ENCODE peak calls at places on chromosome 18, in four cellular contexts. One of them, this sample, is unnamed.

GRCh38 chr18:45962866-45963265 is 4.3 kb downstream of the EPG5 start:
- DNase-seq in K562: no peak
- DNase-seq in GM12878: no peak
- DNase-seq in HepG2: no peak
- DNase-seq in this sample: no peak

GRCh38 chr18:7946724-7947377 is 379.7 kb downstream of the PTPRM start:
- DNase-seq in K562: no peak
- DNase-seq in GM12878: no peak
- DNase-seq in HepG2: no peak
- DNase-seq in this sample: no peak

GRCh38 chr18:31261792-31262582 is 56.0 kb upstream of the DSG1 start:
- DNase-seq in K562: no peak
- DNase-seq in GM12878: no peak
- DNase-seq in HepG2: peak; percentile 59
- DNase-seq in this sample: no peak

GRCh38 chr18:69622192-69622591 is 221.5 kb downstream of the DOK6 start:
- DNase-seq in GM12878: no peak
- DNase-seq in K562: no peak
- DNase-seq in HepG2: no peak
- DNase-seq in this sample: no peak

GRCh38 chr18:34493566-34494358 is 216.3 kb upstream of the DTNA start:
- DNase-seq in K562: no peak
- DNase-seq in GM12878: no peak
- DNase-seq in HepG2: peak; percentile 14
- DNase-seq in this sample: peak; percentile 76

GRCh38 chr18:12041561-12041960 is 52.1 kb upstream of the ANKRD62 start:
- DNase-seq in K562: no peak
- DNase-seq in HepG2: no peak
- DNase-seq in GM12878: no peak
- DNase-seq in this sample: no peak

GRCh38 chr18:79797518-79798345 is at the start of gene KCNG2:
- DNase-seq in HepG2: no peak
- DNase-seq in GM12878: no peak
- DNase-seq in K562: no peak
- DNase-seq in this sample: peak; percentile 55

GRCh38 chr18:46449033-46449432 is 208.0 kb downstream of the LOXHD1 start:
- DNase-seq in K562: no peak
- DNase-seq in HepG2: no peak
- DNase-seq in GM12878: no peak
- DNase-seq in this sample: no peak

GRCh38 chr18:63162271-63163014 is 157.1 kb downstream of the BCL2 start:
- DNase-seq in GM12878: peak; percentile 80
- DNase-seq in HepG2: no peak
- DNase-seq in K562: no peak
- DNase-seq in this sample: no peak

GRCh38 chr18:39415471-39415870 is 1849.9 kb upstream of the CELF4 start:
- DNase-seq in HepG2: no peak
- DNase-seq in GM12878: no peak
- DNase-seq in K562: no peak
- DNase-seq in this sample: no peak

GRCh38 chr18:70276416-70277145 is 12.3 kb upstream of the SOCS6 start:
- DNase-seq in GM12878: no peak
- DNase-seq in HepG2: no peak
- DNase-seq in K562: no peak
- DNase-seq in this sample: no peak

GRCh38 chr18:61687317-61687716 is 205.5 kb downstream of the RNF152 start:
- DNase-seq in HepG2: no peak
- DNase-seq in GM12878: no peak
- DNase-seq in K562: no peak
- DNase-seq in this sample: no peak

GRCh38 chr18:22467760-22468553 is 50.2 kb upstream of the CTAGE1 start:
- DNase-seq in GM12878: no peak
- DNase-seq in K562: no peak
- DNase-seq in HepG2: no peak
- DNase-seq in this sample: no peak

GRCh38 chr18:70423988-70424387 is 135.1 kb downstream of the SOCS6 start:
- DNase-seq in K562: no peak
- DNase-seq in GM12878: no peak
- DNase-seq in HepG2: no peak
- DNase-seq in this sample: no peak

GRCh38 chr18:67217551-67218166 is 298.9 kb downstream of the DSEL start:
- DNase-seq in GM12878: no peak
- DNase-seq in HepG2: peak; percentile 39
- DNase-seq in K562: peak; percentile 30
- DNase-seq in this sample: peak; percentile 10

GRCh38 chr18:57698571-57699276 is 77.1 kb upstream of the NARS1 start:
- DNase-seq in GM12878: no peak
- DNase-seq in HepG2: no peak
- DNase-seq in K562: no peak
- DNase-seq in this sample: no peak

GRCh38 chr18:60053747-60054304 is 154.0 kb downstream of the PMAIP1 start:
- DNase-seq in HepG2: peak; percentile 60
- DNase-seq in K562: peak; percentile 73
- DNase-seq in GM12878: peak; percentile 8
- DNase-seq in this sample: no peak

GRCh38 chr18:13726972-13727331 is 479 bp downstream of the RNMT start:
- DNase-seq in GM12878: no peak
- DNase-seq in K562: no peak
- DNase-seq in HepG2: peak; percentile 43
- DNase-seq in this sample: peak; percentile 23
- TF ChIP-seq TARDBP in GM12878: no peak
- TF ChIP-seq TARDBP in K562: no peak
- TF ChIP-seq TARDBP in HepG2: no peak
- TF ChIP-seq TARDBP in this sample: no peak

GRCh38 chr18:33097126-33097525 is 324.3 kb upstream of the KLHL14 start:
- DNase-seq in GM12878: no peak
- DNase-seq in K562: no peak
- DNase-seq in HepG2: no peak
- DNase-seq in this sample: no peak
- TF ChIP-seq FOXK2 in GM12878: no peak
- TF ChIP-seq FOXK2 in K562: no peak
- TF ChIP-seq FOXK2 in HepG2: no peak
- TF ChIP-seq FOXK2 in this sample: no peak

GRCh38 chr18:5410582-5410981 is 115.1 kb upstream of the ZBTB14 start:
- DNase-seq in HepG2: no peak
- DNase-seq in GM12878: no peak
- DNase-seq in K562: no peak
- DNase-seq in this sample: no peak
- TF ChIP-seq TARDBP in HepG2: no peak
- TF ChIP-seq TARDBP in GM12878: no peak
- TF ChIP-seq TARDBP in K562: no peak
- TF ChIP-seq TARDBP in this sample: no peak

DNA sequence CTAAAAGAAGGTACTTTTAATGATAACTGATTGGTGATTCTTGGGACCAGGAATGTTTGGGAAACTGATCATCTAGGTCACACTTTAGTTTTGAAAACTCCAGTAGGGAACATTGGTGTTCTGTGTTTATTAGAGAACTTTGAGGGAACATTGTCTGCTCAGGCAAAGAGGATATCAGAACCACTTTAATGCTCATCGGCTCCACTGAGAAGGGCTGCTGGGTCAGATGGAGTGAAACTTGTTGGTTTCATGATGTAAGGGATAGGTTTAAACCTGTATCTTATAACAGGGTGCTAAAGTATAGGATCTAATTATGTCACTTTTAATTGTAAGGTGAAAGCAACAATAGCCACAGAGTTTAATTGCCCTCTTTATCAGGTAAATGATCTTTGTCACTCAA is 14.2 kb upstream of the POLI start:
- DNase-seq in K562: no peak
- DNase-seq in HepG2: no peak
- DNase-seq in GM12878: no peak
- DNase-seq in this sample: no peak
- TF ChIP-seq FOXK2 in K562: no peak
- TF ChIP-seq FOXK2 in HepG2: no peak
- TF ChIP-seq FOXK2 in GM12878: no peak
- TF ChIP-seq FOXK2 in this sample: no peak

DNA sequence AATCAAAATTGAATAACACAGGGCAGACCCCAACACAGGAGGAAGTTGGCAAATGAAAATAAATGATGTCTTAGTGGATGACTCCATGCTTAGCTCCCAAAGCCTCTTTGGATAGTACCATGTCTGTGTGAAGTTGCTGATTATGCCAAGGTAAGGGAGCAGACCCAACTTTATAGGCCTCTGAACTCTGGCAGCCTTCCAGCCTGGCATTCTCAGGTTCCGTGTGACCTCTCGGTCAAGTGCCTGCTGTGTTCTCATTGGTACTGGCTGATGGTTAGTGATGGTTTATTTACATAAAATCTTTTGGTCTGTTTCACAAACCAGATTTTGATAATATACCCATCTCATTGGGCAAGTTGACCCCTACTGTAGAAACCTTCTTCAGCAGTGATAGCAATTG is 112.2 kb upstream of the TTC39C start:
- DNase-seq in GM12878: no peak
- DNase-seq in HepG2: no peak
- DNase-seq in K562: no peak
- DNase-seq in this sample: no peak
- TF ChIP-seq TARDBP in GM12878: no peak
- TF ChIP-seq TARDBP in HepG2: no peak
- TF ChIP-seq TARDBP in K562: no peak
- TF ChIP-seq TARDBP in this sample: no peak

GRCh38 chr18:49109565-49110251 is 158.9 kb upstream of the SMAD7 start:
- DNase-seq in K562: no peak
- DNase-seq in GM12878: no peak
- DNase-seq in HepG2: no peak
- DNase-seq in this sample: no peak

GRCh38 chr18:49112031-49112430 is 161.3 kb upstream of the SMAD7 start:
- DNase-seq in HepG2: no peak
- DNase-seq in K562: no peak
- DNase-seq in GM12878: no peak
- DNase-seq in this sample: no peak

GRCh38 chr18:49111191-49111988 is 160.6 kb upstream of the SMAD7 start:
- DNase-seq in HepG2: peak; percentile 20
- DNase-seq in GM12878: no peak
- DNase-seq in K562: no peak
- DNase-seq in this sample: no peak

GRCh38 chr18:49112664-49113063 is 161.9 kb upstream of the SMAD7 start:
- DNase-seq in HepG2: no peak
- DNase-seq in K562: no peak
- DNase-seq in GM12878: no peak
- DNase-seq in this sample: no peak

DNA sequence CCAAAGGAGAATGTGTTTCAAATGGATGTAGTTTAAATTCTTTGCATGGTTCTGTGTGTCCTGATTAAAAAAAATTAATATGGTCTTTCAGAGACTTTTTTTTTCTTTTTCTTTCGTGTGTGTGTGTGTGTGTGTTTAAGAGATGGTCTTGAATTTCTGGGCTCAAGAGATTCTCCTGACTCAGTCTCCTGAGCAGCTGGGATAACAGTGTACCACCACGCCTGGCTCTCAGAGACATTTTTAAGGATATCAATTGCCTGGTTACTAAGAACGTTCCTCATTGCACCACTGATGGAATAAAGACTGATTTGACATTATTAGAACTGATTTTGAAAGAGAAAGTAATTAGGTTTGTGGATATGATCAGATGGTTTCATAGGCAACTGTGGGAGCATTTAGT is 163.8 kb upstream of the SMAD7 start:
- DNase-seq in GM12878: no peak
- DNase-seq in K562: no peak
- DNase-seq in HepG2: no peak
- DNase-seq in this sample: no peak
- TF ChIP-seq FOXK2 in GM12878: no peak
- TF ChIP-seq FOXK2 in K562: no peak
- TF ChIP-seq FOXK2 in HepG2: no peak
- TF ChIP-seq FOXK2 in this sample: no peak

GRCh38 chr18:40531061-40531460 is 1424.0 kb upstream of the PIK3C3 start:
- DNase-seq in GM12878: no peak
- DNase-seq in K562: no peak
- DNase-seq in HepG2: no peak
- DNase-seq in this sample: no peak

GRCh38 chr18:40529478-40529877 is 1425.6 kb upstream of the PIK3C3 start:
- DNase-seq in HepG2: peak; percentile 1
- DNase-seq in K562: no peak
- DNase-seq in GM12878: no peak
- DNase-seq in this sample: no peak

GRCh38 chr18:40534748-40535147 is 1420.3 kb upstream of the PIK3C3 start:
- DNase-seq in GM12878: no peak
- DNase-seq in K562: no peak
- DNase-seq in HepG2: no peak
- DNase-seq in this sample: no peak
- TF ChIP-seq TARDBP in GM12878: no peak
- TF ChIP-seq TARDBP in K562: no peak
- TF ChIP-seq TARDBP in HepG2: no peak
- TF ChIP-seq TARDBP in this sample: no peak

GRCh38 chr18:26293982-26294381 is 67.7 kb downstream of the TAF4B start:
- DNase-seq in HepG2: no peak
- DNase-seq in GM12878: no peak
- DNase-seq in K562: no peak
- DNase-seq in this sample: no peak
- TF ChIP-seq FOXK2 in HepG2: no peak
- TF ChIP-seq FOXK2 in GM12878: no peak
- TF ChIP-seq FOXK2 in K562: no peak
- TF ChIP-seq FOXK2 in this sample: no peak